ENCODE peak calls at places on chromosome 6, in four cellular contexts. One of them, this sample, is unnamed.

GRCh38 chr6:45661667-45662066 is 283.9 kb upstream of the SUPT3H start:
- DNase-seq in H1: no peak
- DNase-seq in GM12878: no peak
- DNase-seq in HepG2: no peak
- DNase-seq in this sample: no peak

GRCh38 chr6:7467007-7467897 is 74.2 kb upstream of the DSP start:
- DNase-seq in H1: no peak
- DNase-seq in GM12878: no peak
- DNase-seq in HepG2: peak; percentile 97
- DNase-seq in this sample: no peak

GRCh38 chr6:130070747-130071146 is 52.4 kb downstream of the L3MBTL3 start:
- DNase-seq in H1: no peak
- DNase-seq in GM12878: no peak
- DNase-seq in HepG2: no peak
- DNase-seq in this sample: no peak

GRCh38 chr6:69847507-69847812 is 18.9 kb upstream of the COL19A1 start:
- DNase-seq in H1: no peak
- DNase-seq in GM12878: no peak
- DNase-seq in HepG2: no peak
- DNase-seq in this sample: no peak

GRCh38 chr6:167163476-167164011 is 5.8 kb upstream of the GPR31 start:
- DNase-seq in H1: peak; percentile 88
- DNase-seq in GM12878: no peak
- DNase-seq in HepG2: no peak
- DNase-seq in this sample: peak; percentile 84

GRCh38 chr6:3139090-3139903 is 18.0 kb downstream of the TUBB2A start:
- DNase-seq in H1: no peak
- DNase-seq in GM12878: no peak
- DNase-seq in HepG2: peak; percentile 98
- DNase-seq in this sample: no peak

GRCh38 chr6:35341557-35341956 is 801 bp upstream of the PPARD start:
- DNase-seq in H1: no peak
- DNase-seq in GM12878: no peak
- DNase-seq in HepG2: no peak
- DNase-seq in this sample: no peak

GRCh38 chr6:157579467-157580031 is 198.6 kb downstream of the ZDHHC14 start:
- DNase-seq in H1: no peak
- DNase-seq in GM12878: no peak
- DNase-seq in HepG2: no peak
- DNase-seq in this sample: no peak

GRCh38 chr6:14175031-14175430 is 57.5 kb downstream of the CD83 start:
- DNase-seq in H1: no peak
- DNase-seq in GM12878: no peak
- DNase-seq in HepG2: no peak
- DNase-seq in this sample: no peak

GRCh38 chr6:37705239-37706051 is 7.8 kb upstream of the MDGA1 start:
- DNase-seq in H1: peak; percentile 67
- DNase-seq in GM12878: peak; percentile 30
- DNase-seq in HepG2: no peak
- DNase-seq in this sample: peak; percentile 61

GRCh38 chr6:37618916-37619605 is 78.6 kb downstream of the MDGA1 start:
- DNase-seq in H1: no peak
- DNase-seq in GM12878: no peak
- DNase-seq in HepG2: no peak
- DNase-seq in this sample: no peak

GRCh38 chr6:148551226-148551625 is 195.6 kb upstream of the UST start:
- DNase-seq in H1: no peak
- DNase-seq in GM12878: no peak
- DNase-seq in HepG2: no peak
- DNase-seq in this sample: no peak

GRCh38 chr6:152775441-152775840 is 24.8 kb downstream of the VIP start:
- DNase-seq in H1: no peak
- DNase-seq in GM12878: no peak
- DNase-seq in HepG2: no peak
- DNase-seq in this sample: no peak

GRCh38 chr6:145789443-145789842 is 25.2 kb downstream of the FBXO30 start:
- DNase-seq in H1: no peak
- DNase-seq in GM12878: no peak
- DNase-seq in HepG2: no peak
- DNase-seq in this sample: no peak

GRCh38 chr6:99614430-99615161 is 8.0 kb downstream of the PRDM13 start:
- DNase-seq in H1: no peak
- DNase-seq in GM12878: no peak
- DNase-seq in HepG2: no peak
- DNase-seq in this sample: no peak

GRCh38 chr6:55327169-55327568 is at the start of gene GFRAL:
- DNase-seq in H1: no peak
- DNase-seq in GM12878: no peak
- DNase-seq in HepG2: no peak
- DNase-seq in this sample: no peak

GRCh38 chr6:152769159-152769558 is 18.6 kb downstream of the VIP start:
- DNase-seq in H1: no peak
- DNase-seq in GM12878: no peak
- DNase-seq in HepG2: no peak
- DNase-seq in this sample: no peak

GRCh38 chr6:8513174-8513573 is 77.8 kb upstream of the SLC35B3 start:
- DNase-seq in H1: no peak
- DNase-seq in GM12878: no peak
- DNase-seq in HepG2: no peak
- DNase-seq in this sample: no peak

GRCh38 chr6:169632841-169633240 is 69.0 kb downstream of the WDR27 start:
- DNase-seq in H1: no peak
- DNase-seq in GM12878: no peak
- DNase-seq in HepG2: no peak
- DNase-seq in this sample: no peak

GRCh38 chr6:27507041-27507956 is 34.4 kb upstream of the ZNF184 start:
- DNase-seq in H1: no peak
- DNase-seq in GM12878: no peak
- DNase-seq in HepG2: no peak
- DNase-seq in this sample: no peak

GRCh38 chr6:106113256-106113954 is 27.3 kb downstream of the PRDM1 start:
- DNase-seq in H1: no peak
- DNase-seq in GM12878: no peak
- DNase-seq in HepG2: no peak
- DNase-seq in this sample: no peak

GRCh38 chr6:139881728-139882211 is 507.3 kb upstream of the CITED2 start:
- DNase-seq in H1: no peak
- DNase-seq in GM12878: no peak
- DNase-seq in HepG2: peak; percentile 34
- DNase-seq in this sample: no peak

GRCh38 chr6:139882234-139882633 is 507.8 kb upstream of the CITED2 start:
- DNase-seq in H1: no peak
- DNase-seq in GM12878: no peak
- DNase-seq in HepG2: no peak
- DNase-seq in this sample: no peak

GRCh38 chr6:139882977-139883728 is 508.7 kb upstream of the CITED2 start:
- DNase-seq in H1: no peak
- DNase-seq in GM12878: no peak
- DNase-seq in HepG2: peak; percentile 7
- DNase-seq in this sample: no peak

GRCh38 chr6:139881251-139881650 is 506.8 kb upstream of the CITED2 start:
- DNase-seq in H1: no peak
- DNase-seq in GM12878: no peak
- DNase-seq in HepG2: no peak
- DNase-seq in this sample: no peak

GRCh38 chr6:139883776-139884175 is 509.3 kb upstream of the CITED2 start:
- DNase-seq in H1: no peak
- DNase-seq in GM12878: no peak
- DNase-seq in HepG2: no peak
- DNase-seq in this sample: no peak
- TF ChIP-seq YY1 in H1: no peak
- TF ChIP-seq YY1 in GM12878: no peak
- TF ChIP-seq YY1 in HepG2: no peak
- TF ChIP-seq YY1 in this sample: no peak

DNA sequence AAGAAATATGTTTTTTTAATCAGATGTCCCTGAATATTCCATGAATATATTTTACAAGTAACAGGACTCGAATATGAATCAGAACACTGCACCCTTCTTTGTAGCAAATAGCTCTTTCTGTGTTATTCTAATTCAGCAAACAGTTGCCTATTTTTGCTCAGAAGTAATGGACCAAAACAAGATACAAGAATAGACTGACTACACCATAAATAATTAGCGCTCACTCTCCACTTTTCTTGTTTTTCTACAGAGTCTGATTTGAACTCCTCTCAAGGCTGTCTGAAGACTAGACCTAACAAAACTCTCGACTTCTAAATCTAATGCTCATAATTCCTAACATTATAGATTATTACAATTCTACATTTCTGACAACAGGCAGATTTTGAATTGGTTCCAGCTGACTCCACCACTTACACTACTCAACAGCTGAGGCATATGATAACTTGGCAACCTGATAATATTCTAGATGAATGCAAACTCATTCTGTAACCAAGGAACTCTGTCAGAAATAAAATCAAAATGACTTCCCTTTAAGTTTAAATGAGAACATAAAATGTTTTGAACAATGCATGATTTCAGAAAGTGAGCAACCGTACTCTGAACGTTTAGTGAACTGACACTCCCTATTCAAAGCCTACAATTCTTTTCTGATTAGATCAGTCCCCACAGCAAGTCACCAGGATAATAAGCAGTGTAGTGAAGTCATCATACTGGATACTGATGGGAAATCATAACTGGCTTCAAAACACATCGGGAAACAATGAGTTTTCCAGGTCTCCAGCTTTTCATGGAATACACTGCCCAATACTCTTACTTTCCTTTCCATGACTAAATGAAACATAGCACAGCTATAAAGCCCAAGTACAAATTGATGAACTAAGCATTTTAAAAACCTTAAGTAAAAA is 114.2 kb upstream of the BEND6 start:
- DNase-seq in H1: no peak
- DNase-seq in GM12878: no peak
- DNase-seq in HepG2: peak; percentile 49
- DNase-seq in this sample: no peak
- H3K4me3 ChIP-seq in H1: no peak overlapping the region
- H3K4me3 ChIP-seq in GM12878: peak overlapping the region; percentile 95
- H3K4me3 ChIP-seq in HepG2: no peak overlapping the region
- H3K4me3 ChIP-seq in this sample: no peak overlapping the region

GRCh38 chr6:74448850-74449249 is 752.8 kb downstream of the CD109 start:
- DNase-seq in H1: no peak
- DNase-seq in GM12878: no peak
- DNase-seq in HepG2: no peak
- DNase-seq in this sample: no peak

GRCh38 chr6:74451953-74452352 is 753.9 kb downstream of the COL12A1 start:
- DNase-seq in H1: no peak
- DNase-seq in GM12878: no peak
- DNase-seq in HepG2: no peak
- DNase-seq in this sample: no peak

GRCh38 chr6:74447013-74447412 is 751.0 kb downstream of the CD109 start:
- DNase-seq in H1: no peak
- DNase-seq in GM12878: peak; percentile 27
- DNase-seq in HepG2: no peak
- DNase-seq in this sample: no peak
- TF ChIP-seq SUZ12 in H1: no peak
- TF ChIP-seq SUZ12 in GM12878: no peak
- TF ChIP-seq SUZ12 in HepG2: no peak
- TF ChIP-seq SUZ12 in this sample: no peak

GRCh38 chr6:82178084-82178758 is 69.3 kb downstream of the IBTK start:
- DNase-seq in H1: no peak
- DNase-seq in GM12878: no peak
- DNase-seq in HepG2: peak; percentile 5
- DNase-seq in this sample: no peak
- TF ChIP-seq YY1 in H1: no peak
- TF ChIP-seq YY1 in GM12878: no peak
- TF ChIP-seq YY1 in HepG2: no peak
- TF ChIP-seq YY1 in this sample: no peak

GRCh38 chr6:116511424-116512131 is at the start of gene CALHM5:
- DNase-seq in H1: no peak
- DNase-seq in GM12878: no peak
- DNase-seq in HepG2: no peak
- DNase-seq in this sample: no peak

GRCh38 chr6:116513224-116513875 is 1.9 kb downstream of the CALHM5 start:
- DNase-seq in H1: no peak
- DNase-seq in GM12878: no peak
- DNase-seq in HepG2: no peak
- DNase-seq in this sample: no peak

GRCh38 chr6:116512155-116512559 is 718 bp downstream of the CALHM5 start:
- DNase-seq in H1: no peak
- DNase-seq in GM12878: no peak
- DNase-seq in HepG2: no peak
- DNase-seq in this sample: no peak

GRCh38 chr6:116514103-116514502 is 2.7 kb downstream of the CALHM5 start:
- DNase-seq in H1: no peak
- DNase-seq in GM12878: no peak
- DNase-seq in HepG2: no peak
- DNase-seq in this sample: no peak

GRCh38 chr6:116512709-116513108 is 1.3 kb downstream of the CALHM5 start:
- DNase-seq in H1: no peak
- DNase-seq in GM12878: no peak
- DNase-seq in HepG2: no peak
- DNase-seq in this sample: no peak
- H3K4me3 ChIP-seq in H1: no peak overlapping the region
- H3K4me3 ChIP-seq in GM12878: no peak overlapping the region
- H3K4me3 ChIP-seq in HepG2: no peak overlapping the region
- H3K4me3 ChIP-seq in this sample: no peak overlapping the region

GRCh38 chr6:118263929-118264486 is 284.1 kb upstream of the PLN start:
- DNase-seq in H1: no peak
- DNase-seq in GM12878: no peak
- DNase-seq in HepG2: peak; percentile 30
- DNase-seq in this sample: peak; percentile 28
- TF ChIP-seq SUZ12 in H1: no peak
- TF ChIP-seq SUZ12 in GM12878: no peak
- TF ChIP-seq SUZ12 in HepG2: no peak
- TF ChIP-seq SUZ12 in this sample: no peak

GRCh38 chr6:89302195-89302770 is 12.8 kb downstream of the GABRR2 start:
- DNase-seq in H1: no peak
- DNase-seq in GM12878: no peak
- DNase-seq in HepG2: no peak
- DNase-seq in this sample: no peak

GRCh38 chr6:89301586-89302194 is 13.4 kb downstream of the GABRR2 start:
- DNase-seq in H1: no peak
- DNase-seq in GM12878: no peak
- DNase-seq in HepG2: no peak
- DNase-seq in this sample: no peak

GRCh38 chr6:89297695-89298351 is 17.3 kb downstream of the GABRR2 start:
- DNase-seq in H1: no peak
- DNase-seq in GM12878: peak; percentile 80
- DNase-seq in HepG2: peak; percentile 47
- DNase-seq in this sample: no peak

GRCh38 chr6:89298680-89299450 is 16.2 kb downstream of the GABRR2 start:
- DNase-seq in H1: no peak
- DNase-seq in GM12878: peak; percentile 52
- DNase-seq in HepG2: peak; percentile 51
- DNase-seq in this sample: no peak

DNA sequence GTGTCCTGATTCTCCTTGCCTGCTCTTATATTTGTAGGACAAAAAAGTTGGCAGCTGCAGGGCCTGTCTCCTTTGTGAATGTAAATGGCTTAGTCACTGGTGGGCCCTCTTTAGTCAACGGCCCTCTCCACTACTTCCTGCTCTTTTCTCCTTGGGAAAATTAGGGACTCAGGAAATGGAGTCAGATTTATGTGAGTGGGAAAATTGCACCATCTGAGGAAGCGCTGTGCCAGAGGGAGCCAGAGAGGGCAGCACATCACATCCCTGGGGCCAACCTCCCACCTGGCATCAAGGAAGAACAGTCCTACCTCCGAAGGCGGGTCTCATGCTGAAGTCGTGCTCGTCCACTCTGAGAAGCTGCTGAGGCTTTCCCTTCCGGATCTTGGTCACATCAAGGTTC is 15.6 kb downstream of the GABRR2 start:
- DNase-seq in H1: no peak
- DNase-seq in GM12878: no peak
- DNase-seq in HepG2: no peak
- DNase-seq in this sample: no peak
- TF ChIP-seq YY1 in H1: no peak
- TF ChIP-seq YY1 in GM12878: no peak
- TF ChIP-seq YY1 in HepG2: no peak
- TF ChIP-seq YY1 in this sample: no peak